ENCODE peak calls at places on chromosomes 5 and 9, in six cellular contexts. L, O, U, A, Y and Z are unnamed samples. For H3K4me1 and H3K27me3, the result is how much of the 10 kb centered on the place peaks cover.

GRCh38 chr5:98474802-98475201 is 298.7 kb upstream of the RGMB start:
- DNase-seq in Y (peak), O (no peak), U (no peak), L (no peak), A (no peak), Z (no peak)

GRCh38 chr9:99601506-99601905 is 220.2 kb upstream of the NR4A3 start:
- DNase-seq in U (no peak), L (no peak), A (no peak), Y (no peak), O (no peak), Z (no peak)

GRCh38 chr5:145470382-145470979 is 364.7 kb downstream of the PRELID2 start:
- DNase-seq in O (no peak), A (no peak), Y (no peak), U (no peak), L (no peak), Z (no peak)

GRCh38 chr5:17426104-17426739 is 71.8 kb upstream of the TAF11L2 start:
- DNase-seq in O (no peak), Y (no peak), U (no peak), A (no peak), L (no peak), Z (no peak)

GRCh38 chr9:120411862-120412424 is 168.0 kb downstream of the CDK5RAP2 start:
- DNase-seq in U (no peak), O (no peak), L (no peak), Y (no peak), A (no peak), Z (no peak)

GRCh38 chr9:121736147-121736721 is 84.8 kb downstream of the DAB2IP start:
- DNase-seq in O (peak), L (peak), U (no peak), Y (peak), A (peak), Z (peak)

GRCh38 chr9:69627301-69627700 is 44.9 kb downstream of the APBA1 start:
- DNase-seq in O (no peak), Y (no peak), L (no peak), U (no peak), A (no peak), Z (no peak)

GRCh38 chr5:159886312-159886711 is 30.0 kb upstream of the ADRA1B start:
- DNase-seq in Y (no peak), L (no peak), A (no peak), U (no peak), O (no peak), Z (no peak)

GRCh38 chr5:133273661-133274596 is 222.1 kb downstream of the HSPA4 start:
- DNase-seq in L (no peak), Y (peak), U (peak), A (no peak), O (peak), Z (no peak)

GRCh38 chr9:81671880-81672280 is 17.5 kb downstream of the TLE1 start:
- DNase-seq in Y (no peak), L (peak), A (peak), O (peak), U (no peak), Z (peak)

GRCh38 chr9:107894572-107895261 is 405.1 kb upstream of the KLF4 start:
- DNase-seq in A (peak), U (no peak), O (no peak), L (no peak), Y (no peak), Z (no peak)

GRCh38 chr5:61162832-61163567 is 732 bp upstream of the SMIM15 start:
- DNase-seq in L (no peak), A (peak), O (no peak), Y (peak), U (peak), Z (no peak)

GRCh38 chr9:81035601-81036000 is 653.7 kb downstream of the TLE1 start:
- DNase-seq in O (no peak), A (no peak), U (no peak), Y (no peak), L (no peak), Z (no peak)

GRCh38 chr9:20526500-20527319 is 95.6 kb downstream of the MLLT3 start:
- DNase-seq in L (no peak), O (no peak), A (no peak), Y (peak), U (no peak), Z (no peak)

GRCh38 chr5:38926121-38926520 is 80.3 kb downstream of the OSMR start:
- DNase-seq in U (no peak), A (no peak), L (no peak), O (no peak), Y (peak), Z (no peak)

GRCh38 chr9:116333254-116333653 is 179.7 kb downstream of the PAPPA start:
- DNase-seq in A (no peak), L (no peak), U (no peak), O (no peak), Y (no peak), Z (no peak)

GRCh38 chr9:1879501-1879900 is 135.6 kb upstream of the SMARCA2 start:
- DNase-seq in O (no peak), U (no peak), Y (no peak), L (no peak), A (no peak), Z (no peak)

GRCh38 chr5:75034137-75034739 is 18.1 kb downstream of the GCNT4 start:
- DNase-seq in A (no peak), Y (no peak), U (no peak), O (no peak), L (peak), Z (no peak)

GRCh38 chr9:87382902-87383301 is 114.8 kb upstream of the DAPK1 start:
- DNase-seq in Y (peak), U (peak), A (peak), O (no peak), L (no peak), Z (peak)

GRCh38 chr5:763397-763796 is 21.1 kb downstream of the ZDHHC11B start:
- DNase-seq in Y (no peak), O (no peak), U (no peak), A (no peak), L (no peak), Z (peak)

GRCh38 chr9:79371301-79371700 is 200.5 kb upstream of the TLE4 start:
- DNase-seq in A (no peak), L (no peak), O (no peak), U (no peak), Y (no peak), Z (no peak)

GRCh38 chr9:130431536-130432303 is 13.0 kb upstream of the ASS1 start:
- DNase-seq in O (peak), U (no peak), A (no peak), L (no peak), Y (no peak), Z (no peak)

GRCh38 chr5:141747152-141747640 is 65.2 kb upstream of the ARAP3 start:
- DNase-seq in L (peak), O (peak), A (peak), U (peak), Y (peak), Z (peak)

GRCh38 chr5:144336191-144336590 is 165.5 kb downstream of the KCTD16 start:
- DNase-seq in O (no peak), U (no peak), L (no peak), A (no peak), Y (no peak), Z (no peak)

GRCh38 chr9:7777776-7778175 is 21.8 kb downstream of the DMAC1 start:
- DNase-seq in L (no peak), U (peak), O (no peak), Y (no peak), A (no peak), Z (no peak)

GRCh38 chr5:79971156-79971555 is 19.9 kb downstream of the MTX3 start:
- DNase-seq in L (no peak), O (no peak), Y (peak), U (peak), A (no peak), Z (no peak)

GRCh38 chr9:26163931-26164330 is 485.7 kb upstream of the TUSC1 start:
- DNase-seq in U (no peak), Y (peak), O (no peak), L (no peak), A (no peak), Z (no peak)

GRCh38 chr5:435961-436640 is 6.9 kb upstream of the EXOC3 start:
- DNase-seq in O (peak), A (no peak), L (peak), U (no peak), Y (peak), Z (peak)

GRCh38 chr9:3912817-3913216 is 387.0 kb upstream of the RFX3 start:
- DNase-seq in O (no peak), Y (peak), A (no peak), U (no peak), L (no peak), Z (no peak)

GRCh38 chr9:85521331-85522197 is 220.2 kb downstream of the AGTPBP1 start:
- DNase-seq in O (peak), A (no peak), L (no peak), U (no peak), Y (peak), Z (no peak)

DNA sequence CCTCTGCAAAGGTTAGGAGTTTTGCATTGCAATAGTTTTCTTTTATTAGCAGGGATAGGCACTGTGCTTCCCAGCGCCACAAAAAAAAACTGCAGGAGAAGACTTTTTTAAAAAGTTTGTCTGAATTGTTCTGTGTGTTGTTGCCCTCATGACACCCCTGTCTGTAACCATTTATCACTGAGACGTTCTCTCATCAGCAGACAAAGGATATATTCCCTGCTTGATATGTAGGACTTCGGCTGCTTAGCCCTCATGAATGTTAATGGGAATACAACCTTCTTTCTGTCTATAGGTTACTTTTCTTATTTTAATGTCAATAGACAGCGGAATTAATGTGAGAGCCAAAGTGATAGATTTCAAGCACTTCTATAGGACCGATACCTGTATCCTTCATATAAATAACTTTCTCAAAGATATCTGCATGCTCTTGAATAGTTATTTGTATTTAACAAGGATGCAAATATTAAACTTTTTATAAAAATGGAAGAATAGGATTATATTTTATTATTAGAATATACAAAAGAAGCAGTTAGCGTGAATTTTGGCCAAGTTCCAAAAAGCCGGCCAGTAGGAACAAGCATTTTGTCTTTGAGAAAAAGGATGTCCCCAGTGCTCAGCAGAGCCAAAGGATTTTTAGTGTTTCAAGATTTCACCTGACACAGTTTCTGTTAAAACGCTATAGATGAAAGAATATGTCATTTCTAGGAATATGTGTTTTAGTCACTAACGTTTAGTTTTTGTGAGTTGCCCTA is 1.5 kb upstream of the LYSMD3 start:
- DNase-seq in L (no peak), O (no peak), Y (no peak), U (no peak), A (no peak), Z (no peak)
- H3K4me3 ChIP-seq in L (no peak), O (peak), Y (peak), U (no peak), A (peak), Z (peak)

GRCh38 chr5:173707392-173707791 is 90.9 kb upstream of the BOD1 start:
- DNase-seq in U (peak), O (peak), Y (peak), A (peak), L (no peak), Z (peak)
- H3K4me1 ChIP-seq in U (under half), O (under half), Y (under half), A (under half), L (under half), Z (under half)

DNA sequence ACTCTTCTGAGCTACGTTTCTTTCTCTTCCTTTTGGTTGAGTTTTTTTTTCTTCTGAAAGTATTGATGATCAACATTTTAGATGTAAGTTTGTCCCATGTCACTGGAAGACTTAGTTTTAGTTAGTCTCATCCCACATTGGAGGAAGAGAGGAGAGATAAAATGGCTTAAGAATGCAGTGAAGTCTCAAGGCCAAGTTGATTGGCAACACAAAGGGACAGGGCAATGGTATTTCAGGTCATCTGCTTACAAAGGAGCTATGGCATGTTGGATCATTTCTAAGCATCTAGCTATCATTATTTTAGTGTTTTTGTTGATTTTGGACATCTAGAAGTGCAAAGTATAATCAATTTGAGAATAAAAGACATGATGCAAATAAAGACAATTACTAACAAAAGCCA is 58.6 kb downstream of the CDKN2A start:
- DNase-seq in O (no peak), L (no peak), U (no peak), A (no peak), Y (no peak), Z (no peak)
- H3K27me3 ChIP-seq in O (under half), L (under half), U (under half), A (under half), Y (under half), Z (under half)

DNA sequence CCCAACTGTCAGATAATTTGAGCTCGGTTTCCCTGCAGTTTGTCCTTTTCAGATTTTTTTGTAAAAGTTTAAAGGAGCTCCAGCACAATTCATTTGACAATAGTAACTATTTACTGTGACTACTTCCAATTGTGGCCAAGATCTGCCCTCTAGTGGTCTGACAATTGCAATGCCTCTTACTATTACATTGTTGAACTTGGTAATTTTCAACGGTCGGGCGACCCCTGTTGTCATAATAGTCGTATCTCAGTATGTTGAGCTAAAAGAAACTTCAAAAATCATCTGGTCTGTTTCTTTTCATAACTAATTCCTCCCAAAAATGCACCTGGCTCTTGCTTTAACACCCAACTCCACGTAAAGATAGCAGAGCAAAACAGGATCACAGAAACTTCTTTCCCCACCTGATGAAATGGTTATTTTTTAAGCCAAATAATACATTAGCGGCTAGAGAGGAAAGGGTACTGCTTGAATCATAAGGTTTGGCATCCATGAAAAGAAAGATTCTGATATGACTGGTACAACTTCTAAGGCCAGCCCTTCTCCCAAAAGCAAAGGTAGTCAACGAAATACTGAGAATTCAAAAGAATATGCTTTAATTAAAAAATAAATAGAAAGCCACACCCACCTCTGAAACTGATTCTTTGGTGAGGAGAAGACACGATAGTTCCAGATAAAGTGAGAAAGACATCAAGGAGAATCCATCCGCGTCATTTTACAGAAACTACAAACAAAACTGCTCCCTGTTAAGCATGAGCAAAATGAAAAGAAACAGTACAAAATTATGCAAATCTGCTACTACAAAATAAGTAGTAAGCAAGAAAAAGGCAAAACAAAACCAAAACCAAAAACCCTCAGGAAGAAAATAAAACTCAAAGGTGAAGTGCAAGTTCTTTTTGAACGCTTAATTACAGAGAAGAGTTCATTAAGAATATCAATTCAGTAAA is 76.9 kb upstream of the HTR4 start:
- DNase-seq in Y (peak), L (peak), U (peak), O (peak), A (peak), Z (peak)
- H3K4me3 ChIP-seq in Y (peak), L (no peak), U (peak), O (no peak), A (peak), Z (peak)

DNA sequence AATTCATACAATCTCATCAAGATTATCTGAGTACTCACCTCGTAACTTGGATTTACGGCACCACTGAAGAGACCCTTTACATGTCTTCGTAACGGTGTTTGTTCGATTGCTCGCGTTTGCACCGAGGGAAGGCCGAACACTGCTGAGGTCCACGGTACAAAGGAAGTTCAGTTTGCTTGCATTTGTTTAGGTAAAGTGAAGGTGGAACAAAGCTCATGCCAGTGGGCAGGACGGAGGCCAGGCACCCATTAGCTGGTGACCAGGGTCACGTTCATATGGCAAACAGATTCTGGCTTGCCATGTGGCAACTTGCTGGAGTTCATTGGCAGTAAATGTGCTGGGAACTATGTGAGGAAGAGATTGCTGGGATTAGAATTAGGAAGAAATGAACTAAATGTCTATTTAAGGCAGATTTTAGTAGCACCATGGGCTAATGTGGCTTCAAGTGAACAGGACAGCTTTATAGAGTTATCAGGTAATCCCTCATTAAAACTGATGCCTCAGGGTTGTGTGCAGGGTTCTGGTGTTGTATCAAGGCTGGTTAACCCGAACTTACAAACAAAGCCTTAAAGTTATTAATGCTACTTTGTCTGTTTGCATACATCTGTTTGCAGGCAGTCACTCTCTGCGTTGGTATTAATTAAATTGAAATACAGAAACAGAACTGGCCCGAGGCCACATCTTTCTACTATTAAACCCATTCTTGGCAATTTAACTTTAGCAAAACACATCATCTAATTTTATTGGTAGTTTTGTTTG is 164.6 kb downstream of the MACROH2A1 start:
- DNase-seq in U (no peak), A (no peak), Y (no peak), O (no peak), L (no peak), Z (no peak)
- H3K4me1 ChIP-seq in U (under half), A (under half), Y (under half), O (half or more), L (under half), Z (under half)

GRCh38 chr9:135349963-135350360 is 129.6 kb upstream of the PPP1R26 start:
- DNase-seq in A (no peak), L (no peak), Y (no peak), U (no peak), O (peak), Z (no peak)
- H3K27me3 ChIP-seq in A (under half), L (under half), Y (half or more), U (under half), O (half or more), Z (under half)

GRCh38 chr9:136666364-136667216 is 3.9 kb downstream of the EGFL7 start:
- DNase-seq in L (no peak), A (peak), U (no peak), O (no peak), Y (peak), Z (no peak)
- H3K4me3 ChIP-seq in L (peak), A (peak), U (peak), O (peak), Y (peak), Z (no peak)

GRCh38 chr9:131722260-131722659 is 17.6 kb downstream of the RAPGEF1 start:
- DNase-seq in A (peak), U (no peak), O (no peak), Y (no peak), L (no peak), Z (no peak)
- H3K4me1 ChIP-seq in A (under half), U (under half), O (half or more), Y (under half), L (half or more), Z (under half)

DNA sequence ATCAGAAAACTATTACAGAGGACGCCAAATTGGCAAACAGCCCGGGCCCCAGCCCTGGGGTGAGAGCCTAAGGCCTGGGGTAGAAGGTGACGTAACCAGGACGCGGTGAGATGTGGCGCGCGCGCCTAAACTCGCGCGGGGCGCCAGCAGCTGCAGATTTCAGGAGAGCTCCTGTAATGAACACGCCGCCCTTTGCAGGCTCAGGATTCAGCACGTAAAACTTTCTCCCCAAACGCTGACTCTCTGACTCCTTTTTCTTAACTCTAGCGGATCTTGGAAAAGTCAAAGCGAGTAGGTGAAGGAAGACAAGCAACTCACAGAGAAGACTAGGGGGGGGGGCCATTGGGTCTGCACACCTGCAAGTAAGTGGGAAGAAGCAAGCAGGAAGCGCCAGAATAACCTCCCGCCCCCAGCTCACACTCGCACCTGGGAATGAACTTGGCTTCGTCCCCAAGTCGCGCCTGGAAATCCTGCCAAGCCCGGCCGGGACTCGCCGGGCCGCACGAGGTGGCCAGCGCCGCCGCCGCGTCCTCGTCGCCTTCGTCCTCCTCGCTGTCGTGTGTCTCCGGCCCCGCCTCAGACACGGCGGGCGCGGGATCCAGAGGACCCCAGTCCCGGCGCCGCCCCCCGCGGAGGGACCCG is 810 bp downstream of the RASEF start:
- DNase-seq in Y (peak), L (peak), O (no peak), A (peak), U (peak), Z (no peak)
- H3K27me3 ChIP-seq in Y (under half), L (under half), O (half or more), A (under half), U (under half), Z (under half)